ENCODE peak calls at places on chromosome 20, in seven cellular contexts. J, L, B, S, Y, W and I are unnamed samples.

GRCh38 chr20:19832875-19833274 is 74.8 kb downstream of the RIN2 start:
- DNase-seq in J (no peak), L (no peak), B (no peak), S (no peak), Y (no peak), W (no peak), I (no peak)

GRCh38 chr20:3162080-3162611 is 2.5 kb upstream of the FASTKD5 start:
- DNase-seq in J (no peak), L (peak), B (no peak), S (no peak), Y (no peak), W (no peak), I (no peak)

GRCh38 chr20:21361266-21361665 is 36.1 kb downstream of the NKX2-4 start:
- DNase-seq in J (no peak), L (no peak), B (no peak), S (no peak), Y (no peak), W (no peak), I (no peak)

GRCh38 chr20:12113468-12114371 is 196.0 kb downstream of the BTBD3 start:
- DNase-seq in J (no peak), L (no peak), B (no peak), S (no peak), Y (no peak), W (no peak), I (no peak)

GRCh38 chr20:3614509-3614908 is 48.7 kb downstream of the GFRA4 start:
- DNase-seq in J (no peak), L (no peak), B (no peak), S (no peak), Y (no peak), W (no peak), I (no peak)

GRCh38 chr20:41862023-41862422 is 243.8 kb upstream of the CHD6 start:
- DNase-seq in J (no peak), L (no peak), B (peak), S (no peak), Y (peak), W (no peak), I (no peak)

GRCh38 chr20:61120595-61121515 is 131.2 kb upstream of the CDH4 start:
- DNase-seq in J (no peak), L (no peak), B (peak), S (no peak), Y (peak), W (no peak), I (no peak)

GRCh38 chr20:33554914-33555420 is 65.1 kb downstream of the CBFA2T2 start:
- DNase-seq in J (no peak), L (peak), B (no peak), S (peak), Y (peak), W (no peak), I (peak)

GRCh38 chr20:2420510-2420909 is 39.8 kb downstream of the TGM6 start:
- DNase-seq in J (no peak), L (no peak), B (no peak), S (no peak), Y (no peak), W (no peak), I (no peak)

GRCh38 chr20:33648396-33649004 is 13.6 kb upstream of the C20orf144 start:
- DNase-seq in J (no peak), L (no peak), B (no peak), S (no peak), Y (no peak), W (no peak), I (no peak)

GRCh38 chr20:14951707-14952106 is 614.3 kb upstream of the FLRT3 start:
- DNase-seq in J (no peak), L (no peak), B (no peak), S (no peak), Y (no peak), W (peak), I (no peak)

GRCh38 chr20:47711046-47711752 is 74.1 kb downstream of the SULF2 start:
- DNase-seq in J (no peak), L (no peak), B (no peak), S (no peak), Y (no peak), W (no peak), I (no peak)

GRCh38 chr20:61099786-61100185 is 152.3 kb upstream of the CDH4 start:
- DNase-seq in J (no peak), L (no peak), B (no peak), S (no peak), Y (no peak), W (no peak), I (no peak)

GRCh38 chr20:58659841-58660240 is 8.8 kb downstream of the STX16 start:
- DNase-seq in J (no peak), L (no peak), B (no peak), S (no peak), Y (no peak), W (no peak), I (no peak)

GRCh38 chr20:50368813-50369224 is 141.4 kb upstream of the PTPN1 start:
- DNase-seq in J (no peak), L (no peak), B (no peak), S (no peak), Y (no peak), W (no peak), I (no peak)

GRCh38 chr20:420721-421574 is 12.8 kb downstream of the RBCK1 start:
- DNase-seq in J (peak), L (no peak), B (no peak), S (peak), Y (no peak), W (no peak), I (peak)